ENCODE peak calls at places on chromosomes 6 and 20, in ten cellular contexts. One of them, this sample, is unnamed.

GRCh38 chr20:51417745-51418529 is 124.6 kb downstream of the NFATC2 start:
- DNase-seq in uterus: no peak
- DNase-seq in stimulated activated CD4-positive, alpha-beta T cell treated with anti-CD3 and anti-CD28 coated beads, Interleukin-4, amount 100 ng/mL, for 24 hours: no peak
- DNase-seq in naive thymus-derived CD8-positive, alpha-beta T cell: no peak
- DNase-seq in activated CD4-positive, alpha-beta T cell treated with anti-CD3 and anti-CD28 coated beads, Interleukin-2, amount 50 U/mL, for 48 hours: no peak
- DNase-seq in stimulated activated naive B cell treated with anti-CD40 and anti-IgM and Interleukin-4, amounts not matched to agents 10 μg/mL and 1 μg/mL and 100 μg/mL, for 72 hours: no peak
- DNase-seq in GM06990: no peak
- DNase-seq in ELR: peak
- DNase-seq in T-helper 9 cell: peak
- DNase-seq in HTR-8/SVneo: no peak
- DNase-seq in this sample: no peak

GRCh38 chr20:53202781-53203180 is 230.6 kb downstream of the TSHZ2 start:
- DNase-seq in uterus: no peak
- DNase-seq in stimulated activated CD4-positive, alpha-beta T cell treated with anti-CD3 and anti-CD28 coated beads, Interleukin-4, amount 100 ng/mL, for 24 hours: peak
- DNase-seq in naive thymus-derived CD8-positive, alpha-beta T cell: no peak
- DNase-seq in activated CD4-positive, alpha-beta T cell treated with anti-CD3 and anti-CD28 coated beads, Interleukin-2, amount 50 U/mL, for 48 hours: no peak
- DNase-seq in stimulated activated naive B cell treated with anti-CD40 and anti-IgM and Interleukin-4, amounts not matched to agents 10 μg/mL and 1 μg/mL and 100 μg/mL, for 72 hours: no peak
- DNase-seq in GM06990: no peak
- DNase-seq in ELR: no peak
- DNase-seq in T-helper 9 cell: no peak
- DNase-seq in HTR-8/SVneo: no peak
- DNase-seq in this sample: no peak

GRCh38 chr6:44446626-44447297 is 59.3 kb downstream of the CDC5L start:
- DNase-seq in uterus: no peak
- DNase-seq in stimulated activated CD4-positive, alpha-beta T cell treated with anti-CD3 and anti-CD28 coated beads, Interleukin-4, amount 100 ng/mL, for 24 hours: no peak
- DNase-seq in naive thymus-derived CD8-positive, alpha-beta T cell: no peak
- DNase-seq in activated CD4-positive, alpha-beta T cell treated with anti-CD3 and anti-CD28 coated beads, Interleukin-2, amount 50 U/mL, for 48 hours: no peak
- DNase-seq in stimulated activated naive B cell treated with anti-CD40 and anti-IgM and Interleukin-4, amounts not matched to agents 10 μg/mL and 1 μg/mL and 100 μg/mL, for 72 hours: no peak
- DNase-seq in GM06990: no peak
- DNase-seq in ELR: peak
- DNase-seq in T-helper 9 cell: no peak
- DNase-seq in HTR-8/SVneo: no peak
- DNase-seq in this sample: no peak

GRCh38 chr6:86474081-86474480 is 463.2 kb upstream of the HTR1E start:
- DNase-seq in uterus: no peak
- DNase-seq in stimulated activated CD4-positive, alpha-beta T cell treated with anti-CD3 and anti-CD28 coated beads, Interleukin-4, amount 100 ng/mL, for 24 hours: no peak
- DNase-seq in naive thymus-derived CD8-positive, alpha-beta T cell: no peak
- DNase-seq in activated CD4-positive, alpha-beta T cell treated with anti-CD3 and anti-CD28 coated beads, Interleukin-2, amount 50 U/mL, for 48 hours: no peak
- DNase-seq in stimulated activated naive B cell treated with anti-CD40 and anti-IgM and Interleukin-4, amounts not matched to agents 10 μg/mL and 1 μg/mL and 100 μg/mL, for 72 hours: no peak
- DNase-seq in GM06990: no peak
- DNase-seq in ELR: no peak
- DNase-seq in T-helper 9 cell: no peak
- DNase-seq in HTR-8/SVneo: no peak
- DNase-seq in this sample: no peak

GRCh38 chr20:50353289-50353961 is 156.8 kb upstream of the PTPN1 start:
- DNase-seq in uterus: no peak
- DNase-seq in stimulated activated CD4-positive, alpha-beta T cell treated with anti-CD3 and anti-CD28 coated beads, Interleukin-4, amount 100 ng/mL, for 24 hours: no peak
- DNase-seq in naive thymus-derived CD8-positive, alpha-beta T cell: no peak
- DNase-seq in activated CD4-positive, alpha-beta T cell treated with anti-CD3 and anti-CD28 coated beads, Interleukin-2, amount 50 U/mL, for 48 hours: no peak
- DNase-seq in stimulated activated naive B cell treated with anti-CD40 and anti-IgM and Interleukin-4, amounts not matched to agents 10 μg/mL and 1 μg/mL and 100 μg/mL, for 72 hours: no peak
- DNase-seq in GM06990: no peak
- DNase-seq in ELR: no peak
- DNase-seq in T-helper 9 cell: no peak
- DNase-seq in HTR-8/SVneo: no peak
- DNase-seq in this sample: peak

GRCh38 chr6:135651964-135652755 is 154.6 kb upstream of the AHI1 start:
- DNase-seq in uterus: no peak
- DNase-seq in stimulated activated CD4-positive, alpha-beta T cell treated with anti-CD3 and anti-CD28 coated beads, Interleukin-4, amount 100 ng/mL, for 24 hours: no peak
- DNase-seq in naive thymus-derived CD8-positive, alpha-beta T cell: no peak
- DNase-seq in activated CD4-positive, alpha-beta T cell treated with anti-CD3 and anti-CD28 coated beads, Interleukin-2, amount 50 U/mL, for 48 hours: no peak
- DNase-seq in stimulated activated naive B cell treated with anti-CD40 and anti-IgM and Interleukin-4, amounts not matched to agents 10 μg/mL and 1 μg/mL and 100 μg/mL, for 72 hours: no peak
- DNase-seq in GM06990: peak
- DNase-seq in ELR: no peak
- DNase-seq in T-helper 9 cell: no peak
- DNase-seq in HTR-8/SVneo: no peak
- DNase-seq in this sample: no peak

GRCh38 chr6:111210074-111210729 is 122.9 kb downstream of the SLC16A10 start:
- DNase-seq in uterus: no peak
- DNase-seq in stimulated activated CD4-positive, alpha-beta T cell treated with anti-CD3 and anti-CD28 coated beads, Interleukin-4, amount 100 ng/mL, for 24 hours: peak
- DNase-seq in naive thymus-derived CD8-positive, alpha-beta T cell: peak
- DNase-seq in activated CD4-positive, alpha-beta T cell treated with anti-CD3 and anti-CD28 coated beads, Interleukin-2, amount 50 U/mL, for 48 hours: peak
- DNase-seq in stimulated activated naive B cell treated with anti-CD40 and anti-IgM and Interleukin-4, amounts not matched to agents 10 μg/mL and 1 μg/mL and 100 μg/mL, for 72 hours: no peak
- DNase-seq in GM06990: peak
- DNase-seq in ELR: peak
- DNase-seq in T-helper 9 cell: no peak
- DNase-seq in HTR-8/SVneo: peak
- DNase-seq in this sample: peak

GRCh38 chr20:53582574-53583351 is 10.9 kb downstream of the ZNF217 start:
- DNase-seq in uterus: peak
- DNase-seq in stimulated activated CD4-positive, alpha-beta T cell treated with anti-CD3 and anti-CD28 coated beads, Interleukin-4, amount 100 ng/mL, for 24 hours: peak
- DNase-seq in naive thymus-derived CD8-positive, alpha-beta T cell: peak
- DNase-seq in activated CD4-positive, alpha-beta T cell treated with anti-CD3 and anti-CD28 coated beads, Interleukin-2, amount 50 U/mL, for 48 hours: peak
- DNase-seq in stimulated activated naive B cell treated with anti-CD40 and anti-IgM and Interleukin-4, amounts not matched to agents 10 μg/mL and 1 μg/mL and 100 μg/mL, for 72 hours: no peak
- DNase-seq in GM06990: no peak
- DNase-seq in ELR: peak
- DNase-seq in T-helper 9 cell: no peak
- DNase-seq in HTR-8/SVneo: peak
- DNase-seq in this sample: no peak

GRCh38 chr6:98039876-98040605 is 757.0 kb upstream of the MMS22L start:
- DNase-seq in uterus: no peak
- DNase-seq in stimulated activated CD4-positive, alpha-beta T cell treated with anti-CD3 and anti-CD28 coated beads, Interleukin-4, amount 100 ng/mL, for 24 hours: no peak
- DNase-seq in naive thymus-derived CD8-positive, alpha-beta T cell: no peak
- DNase-seq in activated CD4-positive, alpha-beta T cell treated with anti-CD3 and anti-CD28 coated beads, Interleukin-2, amount 50 U/mL, for 48 hours: no peak
- DNase-seq in stimulated activated naive B cell treated with anti-CD40 and anti-IgM and Interleukin-4, amounts not matched to agents 10 μg/mL and 1 μg/mL and 100 μg/mL, for 72 hours: no peak
- DNase-seq in GM06990: no peak
- DNase-seq in ELR: peak
- DNase-seq in T-helper 9 cell: no peak
- DNase-seq in HTR-8/SVneo: no peak
- DNase-seq in this sample: no peak

GRCh38 chr6:25397406-25397805 is 118.2 kb downstream of the CARMIL1 start:
- DNase-seq in uterus: no peak
- DNase-seq in stimulated activated CD4-positive, alpha-beta T cell treated with anti-CD3 and anti-CD28 coated beads, Interleukin-4, amount 100 ng/mL, for 24 hours: no peak
- DNase-seq in naive thymus-derived CD8-positive, alpha-beta T cell: no peak
- DNase-seq in activated CD4-positive, alpha-beta T cell treated with anti-CD3 and anti-CD28 coated beads, Interleukin-2, amount 50 U/mL, for 48 hours: no peak
- DNase-seq in stimulated activated naive B cell treated with anti-CD40 and anti-IgM and Interleukin-4, amounts not matched to agents 10 μg/mL and 1 μg/mL and 100 μg/mL, for 72 hours: no peak
- DNase-seq in GM06990: no peak
- DNase-seq in ELR: no peak
- DNase-seq in T-helper 9 cell: no peak
- DNase-seq in HTR-8/SVneo: no peak
- DNase-seq in this sample: no peak

GRCh38 chr6:164098857-164099534 is 684.5 kb downstream of the QKI start:
- DNase-seq in uterus: no peak
- DNase-seq in stimulated activated CD4-positive, alpha-beta T cell treated with anti-CD3 and anti-CD28 coated beads, Interleukin-4, amount 100 ng/mL, for 24 hours: no peak
- DNase-seq in naive thymus-derived CD8-positive, alpha-beta T cell: no peak
- DNase-seq in activated CD4-positive, alpha-beta T cell treated with anti-CD3 and anti-CD28 coated beads, Interleukin-2, amount 50 U/mL, for 48 hours: no peak
- DNase-seq in stimulated activated naive B cell treated with anti-CD40 and anti-IgM and Interleukin-4, amounts not matched to agents 10 μg/mL and 1 μg/mL and 100 μg/mL, for 72 hours: no peak
- DNase-seq in GM06990: no peak
- DNase-seq in ELR: no peak
- DNase-seq in T-helper 9 cell: no peak
- DNase-seq in HTR-8/SVneo: no peak
- DNase-seq in this sample: no peak

GRCh38 chr6:6808343-6808742 is 219.8 kb downstream of the LY86 start:
- DNase-seq in uterus: no peak
- DNase-seq in stimulated activated CD4-positive, alpha-beta T cell treated with anti-CD3 and anti-CD28 coated beads, Interleukin-4, amount 100 ng/mL, for 24 hours: no peak
- DNase-seq in naive thymus-derived CD8-positive, alpha-beta T cell: no peak
- DNase-seq in activated CD4-positive, alpha-beta T cell treated with anti-CD3 and anti-CD28 coated beads, Interleukin-2, amount 50 U/mL, for 48 hours: no peak
- DNase-seq in stimulated activated naive B cell treated with anti-CD40 and anti-IgM and Interleukin-4, amounts not matched to agents 10 μg/mL and 1 μg/mL and 100 μg/mL, for 72 hours: no peak
- DNase-seq in GM06990: no peak
- DNase-seq in ELR: no peak
- DNase-seq in T-helper 9 cell: no peak
- DNase-seq in HTR-8/SVneo: no peak
- DNase-seq in this sample: no peak

GRCh38 chr6:41071501-41071922 is 644 bp downstream of the OARD1 start:
- DNase-seq in uterus: no peak
- DNase-seq in stimulated activated CD4-positive, alpha-beta T cell treated with anti-CD3 and anti-CD28 coated beads, Interleukin-4, amount 100 ng/mL, for 24 hours: no peak
- DNase-seq in naive thymus-derived CD8-positive, alpha-beta T cell: no peak
- DNase-seq in activated CD4-positive, alpha-beta T cell treated with anti-CD3 and anti-CD28 coated beads, Interleukin-2, amount 50 U/mL, for 48 hours: no peak
- DNase-seq in stimulated activated naive B cell treated with anti-CD40 and anti-IgM and Interleukin-4, amounts not matched to agents 10 μg/mL and 1 μg/mL and 100 μg/mL, for 72 hours: no peak
- DNase-seq in GM06990: no peak
- DNase-seq in ELR: no peak
- DNase-seq in T-helper 9 cell: no peak
- DNase-seq in HTR-8/SVneo: no peak
- DNase-seq in this sample: no peak

GRCh38 chr6:94372229-94372628 is 952.9 kb upstream of the EPHA7 start:
- DNase-seq in uterus: no peak
- DNase-seq in stimulated activated CD4-positive, alpha-beta T cell treated with anti-CD3 and anti-CD28 coated beads, Interleukin-4, amount 100 ng/mL, for 24 hours: no peak
- DNase-seq in naive thymus-derived CD8-positive, alpha-beta T cell: no peak
- DNase-seq in activated CD4-positive, alpha-beta T cell treated with anti-CD3 and anti-CD28 coated beads, Interleukin-2, amount 50 U/mL, for 48 hours: no peak
- DNase-seq in stimulated activated naive B cell treated with anti-CD40 and anti-IgM and Interleukin-4, amounts not matched to agents 10 μg/mL and 1 μg/mL and 100 μg/mL, for 72 hours: no peak
- DNase-seq in GM06990: no peak
- DNase-seq in ELR: no peak
- DNase-seq in T-helper 9 cell: no peak
- DNase-seq in HTR-8/SVneo: no peak
- DNase-seq in this sample: no peak

GRCh38 chr6:164246082-164246481 is 831.6 kb downstream of the QKI start:
- DNase-seq in uterus: no peak
- DNase-seq in stimulated activated CD4-positive, alpha-beta T cell treated with anti-CD3 and anti-CD28 coated beads, Interleukin-4, amount 100 ng/mL, for 24 hours: no peak
- DNase-seq in naive thymus-derived CD8-positive, alpha-beta T cell: no peak
- DNase-seq in activated CD4-positive, alpha-beta T cell treated with anti-CD3 and anti-CD28 coated beads, Interleukin-2, amount 50 U/mL, for 48 hours: no peak
- DNase-seq in stimulated activated naive B cell treated with anti-CD40 and anti-IgM and Interleukin-4, amounts not matched to agents 10 μg/mL and 1 μg/mL and 100 μg/mL, for 72 hours: no peak
- DNase-seq in GM06990: no peak
- DNase-seq in ELR: no peak
- DNase-seq in T-helper 9 cell: no peak
- DNase-seq in HTR-8/SVneo: no peak
- DNase-seq in this sample: no peak

GRCh38 chr6:46655803-46656202 is 3.0 kb downstream of the SLC25A27 start:
- DNase-seq in uterus: no peak
- DNase-seq in stimulated activated CD4-positive, alpha-beta T cell treated with anti-CD3 and anti-CD28 coated beads, Interleukin-4, amount 100 ng/mL, for 24 hours: no peak
- DNase-seq in naive thymus-derived CD8-positive, alpha-beta T cell: no peak
- DNase-seq in activated CD4-positive, alpha-beta T cell treated with anti-CD3 and anti-CD28 coated beads, Interleukin-2, amount 50 U/mL, for 48 hours: no peak
- DNase-seq in stimulated activated naive B cell treated with anti-CD40 and anti-IgM and Interleukin-4, amounts not matched to agents 10 μg/mL and 1 μg/mL and 100 μg/mL, for 72 hours: no peak
- DNase-seq in GM06990: no peak
- DNase-seq in ELR: peak
- DNase-seq in T-helper 9 cell: no peak
- DNase-seq in HTR-8/SVneo: no peak
- DNase-seq in this sample: no peak

GRCh38 chr20:58407966-58408557 is 19.0 kb downstream of the VAPB start:
- DNase-seq in uterus: no peak
- DNase-seq in stimulated activated CD4-positive, alpha-beta T cell treated with anti-CD3 and anti-CD28 coated beads, Interleukin-4, amount 100 ng/mL, for 24 hours: peak
- DNase-seq in naive thymus-derived CD8-positive, alpha-beta T cell: no peak
- DNase-seq in activated CD4-positive, alpha-beta T cell treated with anti-CD3 and anti-CD28 coated beads, Interleukin-2, amount 50 U/mL, for 48 hours: no peak
- DNase-seq in stimulated activated naive B cell treated with anti-CD40 and anti-IgM and Interleukin-4, amounts not matched to agents 10 μg/mL and 1 μg/mL and 100 μg/mL, for 72 hours: no peak
- DNase-seq in GM06990: peak
- DNase-seq in ELR: no peak
- DNase-seq in T-helper 9 cell: no peak
- DNase-seq in HTR-8/SVneo: no peak
- DNase-seq in this sample: no peak

GRCh38 chr6:89375427-89375868 is 22.9 kb upstream of the UBE2J1 start:
- DNase-seq in uterus: no peak
- DNase-seq in stimulated activated CD4-positive, alpha-beta T cell treated with anti-CD3 and anti-CD28 coated beads, Interleukin-4, amount 100 ng/mL, for 24 hours: peak
- DNase-seq in naive thymus-derived CD8-positive, alpha-beta T cell: peak
- DNase-seq in activated CD4-positive, alpha-beta T cell treated with anti-CD3 and anti-CD28 coated beads, Interleukin-2, amount 50 U/mL, for 48 hours: peak
- DNase-seq in stimulated activated naive B cell treated with anti-CD40 and anti-IgM and Interleukin-4, amounts not matched to agents 10 μg/mL and 1 μg/mL and 100 μg/mL, for 72 hours: peak
- DNase-seq in GM06990: peak
- DNase-seq in ELR: no peak
- DNase-seq in T-helper 9 cell: peak
- DNase-seq in HTR-8/SVneo: no peak
- DNase-seq in this sample: peak

GRCh38 chr20:25009218-25010145 is 16.9 kb upstream of the APMAP start:
- DNase-seq in uterus: no peak
- DNase-seq in stimulated activated CD4-positive, alpha-beta T cell treated with anti-CD3 and anti-CD28 coated beads, Interleukin-4, amount 100 ng/mL, for 24 hours: no peak
- DNase-seq in naive thymus-derived CD8-positive, alpha-beta T cell: no peak
- DNase-seq in activated CD4-positive, alpha-beta T cell treated with anti-CD3 and anti-CD28 coated beads, Interleukin-2, amount 50 U/mL, for 48 hours: no peak
- DNase-seq in stimulated activated naive B cell treated with anti-CD40 and anti-IgM and Interleukin-4, amounts not matched to agents 10 μg/mL and 1 μg/mL and 100 μg/mL, for 72 hours: no peak
- DNase-seq in GM06990: no peak
- DNase-seq in ELR: no peak
- DNase-seq in T-helper 9 cell: no peak
- DNase-seq in HTR-8/SVneo: no peak
- DNase-seq in this sample: no peak

GRCh38 chr6:35360349-35361138 is 18.2 kb downstream of the PPARD start:
- DNase-seq in uterus: no peak
- DNase-seq in stimulated activated CD4-positive, alpha-beta T cell treated with anti-CD3 and anti-CD28 coated beads, Interleukin-4, amount 100 ng/mL, for 24 hours: no peak
- DNase-seq in naive thymus-derived CD8-positive, alpha-beta T cell: no peak
- DNase-seq in activated CD4-positive, alpha-beta T cell treated with anti-CD3 and anti-CD28 coated beads, Interleukin-2, amount 50 U/mL, for 48 hours: no peak
- DNase-seq in stimulated activated naive B cell treated with anti-CD40 and anti-IgM and Interleukin-4, amounts not matched to agents 10 μg/mL and 1 μg/mL and 100 μg/mL, for 72 hours: no peak
- DNase-seq in GM06990: no peak
- DNase-seq in ELR: no peak
- DNase-seq in T-helper 9 cell: no peak
- DNase-seq in HTR-8/SVneo: no peak
- DNase-seq in this sample: no peak

GRCh38 chr6:88472731-88473130 is 306.6 kb upstream of the CNR1 start:
- DNase-seq in uterus: no peak
- DNase-seq in stimulated activated CD4-positive, alpha-beta T cell treated with anti-CD3 and anti-CD28 coated beads, Interleukin-4, amount 100 ng/mL, for 24 hours: no peak
- DNase-seq in naive thymus-derived CD8-positive, alpha-beta T cell: no peak
- DNase-seq in activated CD4-positive, alpha-beta T cell treated with anti-CD3 and anti-CD28 coated beads, Interleukin-2, amount 50 U/mL, for 48 hours: no peak
- DNase-seq in stimulated activated naive B cell treated with anti-CD40 and anti-IgM and Interleukin-4, amounts not matched to agents 10 μg/mL and 1 μg/mL and 100 μg/mL, for 72 hours: no peak
- DNase-seq in GM06990: no peak
- DNase-seq in ELR: no peak
- DNase-seq in T-helper 9 cell: no peak
- DNase-seq in HTR-8/SVneo: no peak
- DNase-seq in this sample: no peak

GRCh38 chr6:73579851-73580246 is 59.0 kb upstream of the EEF1A1 start:
- DNase-seq in uterus: peak
- DNase-seq in stimulated activated CD4-positive, alpha-beta T cell treated with anti-CD3 and anti-CD28 coated beads, Interleukin-4, amount 100 ng/mL, for 24 hours: no peak
- DNase-seq in naive thymus-derived CD8-positive, alpha-beta T cell: no peak
- DNase-seq in activated CD4-positive, alpha-beta T cell treated with anti-CD3 and anti-CD28 coated beads, Interleukin-2, amount 50 U/mL, for 48 hours: peak
- DNase-seq in stimulated activated naive B cell treated with anti-CD40 and anti-IgM and Interleukin-4, amounts not matched to agents 10 μg/mL and 1 μg/mL and 100 μg/mL, for 72 hours: peak
- DNase-seq in GM06990: no peak
- DNase-seq in ELR: peak
- DNase-seq in T-helper 9 cell: no peak
- DNase-seq in HTR-8/SVneo: no peak
- DNase-seq in this sample: no peak

GRCh38 chr20:51636123-51636522 is 93.6 kb upstream of the NFATC2 start:
- DNase-seq in uterus: no peak
- DNase-seq in stimulated activated CD4-positive, alpha-beta T cell treated with anti-CD3 and anti-CD28 coated beads, Interleukin-4, amount 100 ng/mL, for 24 hours: peak
- DNase-seq in naive thymus-derived CD8-positive, alpha-beta T cell: no peak
- DNase-seq in activated CD4-positive, alpha-beta T cell treated with anti-CD3 and anti-CD28 coated beads, Interleukin-2, amount 50 U/mL, for 48 hours: peak
- DNase-seq in stimulated activated naive B cell treated with anti-CD40 and anti-IgM and Interleukin-4, amounts not matched to agents 10 μg/mL and 1 μg/mL and 100 μg/mL, for 72 hours: no peak
- DNase-seq in GM06990: no peak
- DNase-seq in ELR: peak
- DNase-seq in T-helper 9 cell: no peak
- DNase-seq in HTR-8/SVneo: no peak
- DNase-seq in this sample: no peak

GRCh38 chr6:44955145-44955544 is 373.0 kb upstream of the RUNX2 start:
- DNase-seq in uterus: no peak
- DNase-seq in stimulated activated CD4-positive, alpha-beta T cell treated with anti-CD3 and anti-CD28 coated beads, Interleukin-4, amount 100 ng/mL, for 24 hours: no peak
- DNase-seq in naive thymus-derived CD8-positive, alpha-beta T cell: no peak
- DNase-seq in activated CD4-positive, alpha-beta T cell treated with anti-CD3 and anti-CD28 coated beads, Interleukin-2, amount 50 U/mL, for 48 hours: no peak
- DNase-seq in stimulated activated naive B cell treated with anti-CD40 and anti-IgM and Interleukin-4, amounts not matched to agents 10 μg/mL and 1 μg/mL and 100 μg/mL, for 72 hours: no peak
- DNase-seq in GM06990: no peak
- DNase-seq in ELR: no peak
- DNase-seq in T-helper 9 cell: no peak
- DNase-seq in HTR-8/SVneo: no peak
- DNase-seq in this sample: no peak

GRCh38 chr6:25413506-25413905 is 134.3 kb downstream of the CARMIL1 start:
- DNase-seq in uterus: no peak
- DNase-seq in stimulated activated CD4-positive, alpha-beta T cell treated with anti-CD3 and anti-CD28 coated beads, Interleukin-4, amount 100 ng/mL, for 24 hours: no peak
- DNase-seq in naive thymus-derived CD8-positive, alpha-beta T cell: no peak
- DNase-seq in activated CD4-positive, alpha-beta T cell treated with anti-CD3 and anti-CD28 coated beads, Interleukin-2, amount 50 U/mL, for 48 hours: peak
- DNase-seq in stimulated activated naive B cell treated with anti-CD40 and anti-IgM and Interleukin-4, amounts not matched to agents 10 μg/mL and 1 μg/mL and 100 μg/mL, for 72 hours: peak
- DNase-seq in GM06990: no peak
- DNase-seq in ELR: no peak
- DNase-seq in T-helper 9 cell: no peak
- DNase-seq in HTR-8/SVneo: no peak
- DNase-seq in this sample: peak

GRCh38 chr6:30156262-30156599 is 4.8 kb downstream of the TRIM10 start:
- DNase-seq in uterus: no peak
- DNase-seq in stimulated activated CD4-positive, alpha-beta T cell treated with anti-CD3 and anti-CD28 coated beads, Interleukin-4, amount 100 ng/mL, for 24 hours: no peak
- DNase-seq in naive thymus-derived CD8-positive, alpha-beta T cell: no peak
- DNase-seq in activated CD4-positive, alpha-beta T cell treated with anti-CD3 and anti-CD28 coated beads, Interleukin-2, amount 50 U/mL, for 48 hours: no peak
- DNase-seq in stimulated activated naive B cell treated with anti-CD40 and anti-IgM and Interleukin-4, amounts not matched to agents 10 μg/mL and 1 μg/mL and 100 μg/mL, for 72 hours: no peak
- DNase-seq in GM06990: no peak
- DNase-seq in ELR: peak
- DNase-seq in T-helper 9 cell: no peak
- DNase-seq in HTR-8/SVneo: peak
- DNase-seq in this sample: no peak

GRCh38 chr20:64111841-64112641 is 4.7 kb upstream of the NPBWR2 start:
- DNase-seq in uterus: no peak
- DNase-seq in stimulated activated CD4-positive, alpha-beta T cell treated with anti-CD3 and anti-CD28 coated beads, Interleukin-4, amount 100 ng/mL, for 24 hours: no peak
- DNase-seq in naive thymus-derived CD8-positive, alpha-beta T cell: no peak
- DNase-seq in activated CD4-positive, alpha-beta T cell treated with anti-CD3 and anti-CD28 coated beads, Interleukin-2, amount 50 U/mL, for 48 hours: no peak
- DNase-seq in stimulated activated naive B cell treated with anti-CD40 and anti-IgM and Interleukin-4, amounts not matched to agents 10 μg/mL and 1 μg/mL and 100 μg/mL, for 72 hours: no peak
- DNase-seq in GM06990: no peak
- DNase-seq in ELR: no peak
- DNase-seq in T-helper 9 cell: no peak
- DNase-seq in HTR-8/SVneo: no peak
- DNase-seq in this sample: peak

GRCh38 chr6:44366781-44367180 is 20.7 kb upstream of the CDC5L start:
- DNase-seq in uterus: no peak
- DNase-seq in stimulated activated CD4-positive, alpha-beta T cell treated with anti-CD3 and anti-CD28 coated beads, Interleukin-4, amount 100 ng/mL, for 24 hours: no peak
- DNase-seq in naive thymus-derived CD8-positive, alpha-beta T cell: no peak
- DNase-seq in activated CD4-positive, alpha-beta T cell treated with anti-CD3 and anti-CD28 coated beads, Interleukin-2, amount 50 U/mL, for 48 hours: no peak
- DNase-seq in stimulated activated naive B cell treated with anti-CD40 and anti-IgM and Interleukin-4, amounts not matched to agents 10 μg/mL and 1 μg/mL and 100 μg/mL, for 72 hours: no peak
- DNase-seq in GM06990: no peak
- DNase-seq in ELR: no peak
- DNase-seq in T-helper 9 cell: no peak
- DNase-seq in HTR-8/SVneo: no peak
- DNase-seq in this sample: no peak

This sample was measured in GDM1.